ENCODE peak calls at places on chromosome 22, in nine cellular contexts. W, E, U, C, N, R, I, O and Y are unnamed samples.
A peak's percentile ranks its signal among the peaks of the same experiment; 100 is the strongest.

GRCh38 chr22:36772451-36772850 is 3.5 kb downstream of the IFT27 start:
- DNase-seq in E (peak; percentile 32), N (no peak), O (peak; percentile 1), W (no peak), C (no peak), I (no peak), R (no peak), U (no peak), Y (peak; percentile 32)

GRCh38 chr22:36351921-36352774 is 35.6 kb downstream of the MYH9 start:
- DNase-seq in U (peak; percentile 85), I (no peak), E (no peak), N (no peak), R (no peak), O (peak; percentile 67), C (peak; percentile 91), W (no peak), Y (no peak)

GRCh38 chr22:44116755-44117684 is 63.7 kb upstream of the PARVG start:
- DNase-seq in R (peak; percentile 47), C (no peak), I (no peak), U (no peak), N (no peak), O (no peak), E (peak; percentile 73), W (no peak), Y (peak; percentile 44)

GRCh38 chr22:48047722-48048500 is 1285.5 kb downstream of the TBC1D22A start:
- DNase-seq in R (no peak), E (no peak), U (no peak), N (no peak), C (no peak), W (peak; percentile 60), O (no peak), I (no peak), Y (no peak)

GRCh38 chr22:20449819-20450550 is 12.4 kb upstream of the SCARF2 start:
- DNase-seq in O (no peak), E (peak; percentile 51), U (no peak), R (no peak), I (no peak), W (no peak), C (no peak), N (no peak), Y (no peak)

GRCh38 chr22:19980766-19981165 is 35.9 kb downstream of the ARVCF start:
- DNase-seq in I (no peak), O (no peak), W (no peak), E (no peak), R (no peak), C (no peak), N (no peak), U (no peak), Y (peak; percentile 68)

GRCh38 chr22:25726241-25726640 is 15.7 kb upstream of the MYO18B start:
- DNase-seq in I (no peak), W (no peak), C (no peak), N (no peak), R (no peak), O (no peak), U (no peak), E (no peak), Y (no peak)

GRCh38 chr22:49566693-49567092 is 261.0 kb downstream of the BRD1 start:
- DNase-seq in E (peak; percentile 47), O (no peak), R (no peak), N (no peak), I (no peak), C (no peak), U (no peak), W (no peak), Y (peak; percentile 63)

GRCh38 chr22:40609216-40609615 is 27.3 kb downstream of the MRTFA start:
- DNase-seq in N (no peak), O (no peak), I (no peak), C (no peak), E (no peak), R (no peak), U (no peak), W (no peak), Y (no peak)

GRCh38 chr22:44587004-44587793 is 89.2 kb upstream of the RTL6 start:
- DNase-seq in E (peak; percentile 51), C (no peak), I (no peak), W (peak; percentile 52), N (no peak), O (no peak), U (no peak), R (peak; percentile 12), Y (peak; percentile 67)

GRCh38 chr22:46295277-46295971 is 1.2 kb upstream of the GTSE1 start:
- DNase-seq in I (no peak), E (no peak), R (no peak), O (no peak), C (no peak), U (no peak), W (no peak), N (no peak), Y (no peak)

GRCh38 chr22:46299101-46299500 is 2.4 kb downstream of the GTSE1 start:
- DNase-seq in O (no peak), W (no peak), R (no peak), U (no peak), I (no peak), C (no peak), E (peak; percentile 68), N (no peak), Y (no peak)

GRCh38 chr22:46297151-46297819 is 615 bp downstream of the GTSE1 start:
- DNase-seq in I (peak; percentile 17), W (no peak), U (peak; percentile 60), C (peak; percentile 11), N (no peak), E (no peak), O (peak; percentile 69), R (peak; percentile 26), Y (peak; percentile 84)

GRCh38 chr22:46294784-46295183 is 1.9 kb upstream of the GTSE1 start:
- DNase-seq in R (no peak), O (no peak), U (no peak), E (peak; percentile 75), W (no peak), I (no peak), C (no peak), N (no peak), Y (no peak)

GRCh38 chr22:46296257-46297150 is at the start of gene GTSE1:
- DNase-seq in N (peak; percentile 89), I (peak; percentile 96), U (peak; percentile 96), E (peak; percentile 100), W (peak; percentile 97), R (peak; percentile 98), C (peak; percentile 95), O (peak; percentile 98), Y (peak; percentile 99)
- TF ChIP-seq CTCF in N (no peak), I (no peak), U (no peak), E (peak; percentile 14), W (peak; percentile 49), R (peak; percentile 43), C (peak; percentile 84), O (no peak), Y (peak; percentile 65)

DNA sequence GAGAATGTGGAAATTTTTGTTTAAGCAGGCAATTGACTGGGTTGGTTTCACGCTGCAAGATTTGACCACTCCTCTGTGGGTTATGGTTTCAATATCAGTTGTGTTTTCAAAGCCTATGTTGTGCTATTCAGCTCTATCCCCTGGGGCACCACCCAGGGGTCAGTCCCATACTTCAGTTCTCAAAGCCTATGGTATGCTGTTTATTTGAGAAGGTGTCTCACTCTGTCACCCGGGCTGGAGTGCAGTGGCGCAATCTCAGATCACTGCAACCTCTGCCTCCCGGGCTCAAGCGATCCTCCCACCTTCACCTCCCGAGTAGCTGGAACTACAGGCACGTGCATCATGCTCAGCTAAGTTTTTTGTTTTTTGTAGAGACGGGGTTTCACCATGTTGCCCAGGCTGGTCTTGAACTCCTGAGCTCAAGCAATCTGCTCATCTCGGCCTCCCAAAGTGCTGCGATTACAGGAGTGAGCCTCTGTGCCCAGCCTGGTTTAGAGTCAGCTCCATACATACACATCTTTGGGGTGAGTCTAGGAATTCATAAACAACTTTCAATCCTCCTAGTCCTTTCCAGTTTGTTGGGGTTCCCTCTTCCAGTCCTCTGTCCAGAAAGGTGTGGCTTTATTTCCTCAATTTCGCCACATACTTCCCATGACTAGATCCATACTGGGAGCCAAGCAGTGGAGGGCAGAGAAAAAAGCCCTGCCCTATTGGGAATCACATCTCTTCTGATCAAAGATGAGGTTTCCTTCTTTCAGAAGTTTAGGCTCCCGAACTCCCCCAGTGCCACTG is 35.0 kb upstream of the MAPK1 start:
- DNase-seq in R (no peak), I (no peak), O (no peak), W (no peak), N (no peak), E (peak; percentile 12), U (no peak), C (peak; percentile 69), Y (peak; percentile 19)
- TF ChIP-seq CTCF in R (no peak), I (no peak), O (no peak), W (no peak), N (no peak), E (no peak), U (no peak), C (peak; percentile 30), Y (no peak)

GRCh38 chr22:38246046-38246658 is 26.7 kb downstream of the TMEM184B start:
- DNase-seq in R (no peak), U (no peak), O (no peak), N (no peak), C (no peak), E (no peak), W (no peak), I (no peak), Y (no peak)
- TF ChIP-seq CTCF in R (no peak), U (no peak), O (no peak), N (no peak), C (no peak), E (no peak), W (no peak), I (no peak), Y (no peak)

GRCh38 chr22:23569716-23570115 is 10.4 kb downstream of the IGLL1 start:
- DNase-seq in O (no peak), W (no peak), C (no peak), I (no peak), U (no peak), N (no peak), R (no peak), E (peak; percentile 49), Y (peak; percentile 72)
- TF ChIP-seq CTCF in O (no peak), W (no peak), C (no peak), I (no peak), U (no peak), N (no peak), R (no peak), E (no peak), Y (no peak)

GRCh38 chr22:46738961-46739870 is 1.2 kb upstream of the CERK start:
- DNase-seq in E (no peak), U (peak; percentile 56), C (peak; percentile 75), N (no peak), I (peak; percentile 88), W (peak; percentile 38), O (peak; percentile 85), R (no peak), Y (no peak)
- TF ChIP-seq CTCF in E (no peak), U (peak; percentile 14), C (peak; percentile 86), N (no peak), I (peak; percentile 31), W (no peak), O (no peak), R (no peak), Y (peak; percentile 64)

DNA sequence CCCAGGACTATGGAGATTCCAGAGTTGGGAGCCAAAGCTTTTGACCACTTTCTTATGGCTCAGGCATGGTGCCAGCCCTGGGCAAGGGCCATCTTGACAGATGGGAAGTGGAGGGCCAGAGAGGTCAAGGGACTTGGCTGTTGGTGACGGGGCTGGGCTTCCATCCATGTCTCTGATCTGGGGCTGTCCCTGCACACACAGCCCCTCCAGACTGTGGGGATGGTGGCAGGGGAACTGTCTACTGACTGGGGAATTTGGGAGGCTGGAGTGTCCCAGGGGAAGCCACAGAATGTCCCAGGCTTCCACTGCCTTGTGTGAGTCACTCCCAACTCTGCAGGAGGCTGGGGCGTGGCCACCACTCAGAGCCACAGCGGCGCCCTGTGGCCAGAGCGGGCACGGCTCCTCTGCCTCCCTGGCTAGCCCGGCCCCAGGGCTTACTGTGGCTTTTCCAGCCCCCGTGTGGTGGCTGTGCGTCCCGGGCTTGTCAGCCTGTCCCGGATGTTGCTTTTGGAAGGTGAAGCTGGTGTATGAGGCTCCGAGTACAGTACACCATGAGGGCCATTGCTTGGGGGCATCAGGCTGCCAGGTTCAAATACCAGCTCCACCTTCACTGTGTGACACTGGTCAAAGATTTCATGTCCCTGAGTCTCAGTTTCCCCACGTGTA is 19.6 kb downstream of the C22orf23 start:
- DNase-seq in N (peak; percentile 84), E (peak; percentile 95), U (peak; percentile 92), R (peak; percentile 87), W (peak; percentile 82), O (peak; percentile 90), C (peak; percentile 83), I (peak; percentile 97), Y (peak; percentile 96)
- TF ChIP-seq CTCF in N (peak; percentile 98), E (peak; percentile 83), U (peak; percentile 91), R (peak; percentile 98), W (peak; percentile 87), O (peak; percentile 98), C (peak; percentile 99), I (peak; percentile 94), Y (peak; percentile 97)